ENCODE peak calls at places on chromosomes 2 and 18, in nine cellular contexts. One of them, this sample, is unnamed.

GRCh38 chr2:73718851-73719621 is 18.1 kb downstream of the TPRKB start:
- DNase-seq in naive thymus-derived CD8-positive, alpha-beta T cell: no peak
- DNase-seq in stimulated activated CD4-positive, alpha-beta T cell treated with anti-CD3 and anti-CD28 coated beads, TNF-alpha, amount 100 ng/mL, for 1 hour: no peak
- DNase-seq in NCI-H1105: no peak
- DNase-seq in NCI-H2029 treated with DMSO at 0.1 percent for 48 hours: no peak
- DNase-seq in trophoblast cell: no peak
- DNase-seq in mesendoderm: no peak
- DNase-seq in HCT116: no peak
- DNase-seq in NCI-H1417: no peak
- DNase-seq in this sample: no peak

GRCh38 chr2:113812204-113812603 is 55.8 kb upstream of the SLC35F5 start:
- DNase-seq in NCI-H1417: no peak
- DNase-seq in HCT116: no peak
- DNase-seq in trophoblast cell: no peak
- DNase-seq in NCI-H1105: no peak
- DNase-seq in naive thymus-derived CD8-positive, alpha-beta T cell: no peak
- DNase-seq in NCI-H2029 treated with DMSO at 0.1 percent for 48 hours: no peak
- DNase-seq in stimulated activated CD4-positive, alpha-beta T cell treated with anti-CD3 and anti-CD28 coated beads, TNF-alpha, amount 100 ng/mL, for 1 hour: no peak
- DNase-seq in mesendoderm: no peak
- DNase-seq in this sample: no peak

GRCh38 chr2:202771336-202771735 is 100.2 kb downstream of the ICA1L start:
- DNase-seq in NCI-H1105: no peak
- DNase-seq in NCI-H1417: no peak
- DNase-seq in mesendoderm: no peak
- DNase-seq in NCI-H2029 treated with DMSO at 0.1 percent for 48 hours: no peak
- DNase-seq in HCT116: no peak
- DNase-seq in stimulated activated CD4-positive, alpha-beta T cell treated with anti-CD3 and anti-CD28 coated beads, TNF-alpha, amount 100 ng/mL, for 1 hour: no peak
- DNase-seq in trophoblast cell: no peak
- DNase-seq in naive thymus-derived CD8-positive, alpha-beta T cell: no peak
- DNase-seq in this sample: no peak

GRCh38 chr2:26654061-26654340 is 12.8 kb upstream of the CIB4 start:
- DNase-seq in stimulated activated CD4-positive, alpha-beta T cell treated with anti-CD3 and anti-CD28 coated beads, TNF-alpha, amount 100 ng/mL, for 1 hour: no peak
- DNase-seq in NCI-H2029 treated with DMSO at 0.1 percent for 48 hours: no peak
- DNase-seq in NCI-H1105: no peak
- DNase-seq in HCT116: no peak
- DNase-seq in mesendoderm: no peak
- DNase-seq in naive thymus-derived CD8-positive, alpha-beta T cell: no peak
- DNase-seq in trophoblast cell: no peak
- DNase-seq in NCI-H1417: no peak
- DNase-seq in this sample: no peak

GRCh38 chr2:120470041-120470716 is 124.2 kb downstream of the INHBB start:
- DNase-seq in trophoblast cell: peak; percentile 94
- DNase-seq in mesendoderm: no peak
- DNase-seq in NCI-H1417: peak; percentile 8
- DNase-seq in HCT116: no peak
- DNase-seq in NCI-H2029 treated with DMSO at 0.1 percent for 48 hours: peak; percentile 12
- DNase-seq in NCI-H1105: no peak
- DNase-seq in naive thymus-derived CD8-positive, alpha-beta T cell: no peak
- DNase-seq in stimulated activated CD4-positive, alpha-beta T cell treated with anti-CD3 and anti-CD28 coated beads, TNF-alpha, amount 100 ng/mL, for 1 hour: no peak
- DNase-seq in this sample: no peak

GRCh38 chr2:117714110-117714509 is 100.4 kb upstream of the DDX18 start:
- DNase-seq in trophoblast cell: no peak
- DNase-seq in mesendoderm: no peak
- DNase-seq in stimulated activated CD4-positive, alpha-beta T cell treated with anti-CD3 and anti-CD28 coated beads, TNF-alpha, amount 100 ng/mL, for 1 hour: no peak
- DNase-seq in NCI-H2029 treated with DMSO at 0.1 percent for 48 hours: no peak
- DNase-seq in naive thymus-derived CD8-positive, alpha-beta T cell: no peak
- DNase-seq in HCT116: no peak
- DNase-seq in NCI-H1417: no peak
- DNase-seq in NCI-H1105: no peak
- DNase-seq in this sample: no peak

GRCh38 chr2:235135990-235136561 is 184.3 kb downstream of the SH3BP4 start:
- DNase-seq in trophoblast cell: peak; percentile 67
- DNase-seq in NCI-H1105: peak; percentile 1
- DNase-seq in naive thymus-derived CD8-positive, alpha-beta T cell: no peak
- DNase-seq in NCI-H2029 treated with DMSO at 0.1 percent for 48 hours: peak; percentile 72
- DNase-seq in HCT116: peak; percentile 77
- DNase-seq in stimulated activated CD4-positive, alpha-beta T cell treated with anti-CD3 and anti-CD28 coated beads, TNF-alpha, amount 100 ng/mL, for 1 hour: peak; percentile 22
- DNase-seq in mesendoderm: peak; percentile 85
- DNase-seq in NCI-H1417: peak; percentile 72
- DNase-seq in this sample: peak; percentile 65

GRCh38 chr2:99337931-99338580 is 867 bp downstream of the EIF5B start:
- DNase-seq in stimulated activated CD4-positive, alpha-beta T cell treated with anti-CD3 and anti-CD28 coated beads, TNF-alpha, amount 100 ng/mL, for 1 hour: no peak
- DNase-seq in NCI-H1105: no peak
- DNase-seq in NCI-H2029 treated with DMSO at 0.1 percent for 48 hours: peak; percentile 3
- DNase-seq in trophoblast cell: peak; percentile 16
- DNase-seq in naive thymus-derived CD8-positive, alpha-beta T cell: no peak
- DNase-seq in mesendoderm: peak; percentile 42
- DNase-seq in HCT116: no peak
- DNase-seq in NCI-H1417: peak; percentile 63
- DNase-seq in this sample: no peak

GRCh38 chr2:218479595-218479994 is 60.7 kb downstream of the VIL1 start:
- DNase-seq in NCI-H1417: no peak
- DNase-seq in HCT116: no peak
- DNase-seq in mesendoderm: no peak
- DNase-seq in stimulated activated CD4-positive, alpha-beta T cell treated with anti-CD3 and anti-CD28 coated beads, TNF-alpha, amount 100 ng/mL, for 1 hour: no peak
- DNase-seq in NCI-H1105: no peak
- DNase-seq in trophoblast cell: no peak
- DNase-seq in naive thymus-derived CD8-positive, alpha-beta T cell: no peak
- DNase-seq in NCI-H2029 treated with DMSO at 0.1 percent for 48 hours: no peak
- DNase-seq in this sample: no peak

GRCh38 chr2:234289789-234290188 is 207.1 kb downstream of the ARL4C start:
- DNase-seq in NCI-H1105: no peak
- DNase-seq in mesendoderm: no peak
- DNase-seq in NCI-H1417: no peak
- DNase-seq in HCT116: peak; percentile 57
- DNase-seq in naive thymus-derived CD8-positive, alpha-beta T cell: no peak
- DNase-seq in NCI-H2029 treated with DMSO at 0.1 percent for 48 hours: no peak
- DNase-seq in trophoblast cell: peak; percentile 89
- DNase-seq in stimulated activated CD4-positive, alpha-beta T cell treated with anti-CD3 and anti-CD28 coated beads, TNF-alpha, amount 100 ng/mL, for 1 hour: no peak
- DNase-seq in this sample: no peak

GRCh38 chr2:79065176-79065575 is 22.6 kb downstream of the REG1B start:
- DNase-seq in stimulated activated CD4-positive, alpha-beta T cell treated with anti-CD3 and anti-CD28 coated beads, TNF-alpha, amount 100 ng/mL, for 1 hour: no peak
- DNase-seq in HCT116: no peak
- DNase-seq in NCI-H1417: no peak
- DNase-seq in trophoblast cell: no peak
- DNase-seq in NCI-H2029 treated with DMSO at 0.1 percent for 48 hours: no peak
- DNase-seq in naive thymus-derived CD8-positive, alpha-beta T cell: no peak
- DNase-seq in NCI-H1105: no peak
- DNase-seq in mesendoderm: no peak
- DNase-seq in this sample: no peak

GRCh38 chr2:219713110-219713509 is 85.7 kb downstream of the SLC4A3 start:
- DNase-seq in NCI-H1105: no peak
- DNase-seq in NCI-H1417: no peak
- DNase-seq in NCI-H2029 treated with DMSO at 0.1 percent for 48 hours: no peak
- DNase-seq in stimulated activated CD4-positive, alpha-beta T cell treated with anti-CD3 and anti-CD28 coated beads, TNF-alpha, amount 100 ng/mL, for 1 hour: no peak
- DNase-seq in mesendoderm: peak; percentile 83
- DNase-seq in HCT116: no peak
- DNase-seq in trophoblast cell: peak; percentile 8
- DNase-seq in naive thymus-derived CD8-positive, alpha-beta T cell: no peak
- DNase-seq in this sample: peak; percentile 27

GRCh38 chr2:61538920-61539559 is 884 bp upstream of the XPO1 start:
- DNase-seq in NCI-H1417: peak; percentile 91
- DNase-seq in trophoblast cell: no peak
- DNase-seq in naive thymus-derived CD8-positive, alpha-beta T cell: peak; percentile 41
- DNase-seq in NCI-H2029 treated with DMSO at 0.1 percent for 48 hours: peak; percentile 12
- DNase-seq in mesendoderm: peak; percentile 69
- DNase-seq in stimulated activated CD4-positive, alpha-beta T cell treated with anti-CD3 and anti-CD28 coated beads, TNF-alpha, amount 100 ng/mL, for 1 hour: peak; percentile 37
- DNase-seq in HCT116: peak; percentile 33
- DNase-seq in NCI-H1105: peak; percentile 46
- DNase-seq in this sample: peak; percentile 69

GRCh38 chr2:34161546-34161945 is 562.4 kb upstream of the FAM98A start:
- DNase-seq in mesendoderm: no peak
- DNase-seq in trophoblast cell: no peak
- DNase-seq in NCI-H1105: no peak
- DNase-seq in NCI-H1417: no peak
- DNase-seq in NCI-H2029 treated with DMSO at 0.1 percent for 48 hours: no peak
- DNase-seq in naive thymus-derived CD8-positive, alpha-beta T cell: no peak
- DNase-seq in HCT116: no peak
- DNase-seq in stimulated activated CD4-positive, alpha-beta T cell treated with anti-CD3 and anti-CD28 coated beads, TNF-alpha, amount 100 ng/mL, for 1 hour: no peak
- DNase-seq in this sample: no peak

GRCh38 chr2:573025-573424 is 104.2 kb downstream of the TMEM18 start:
- DNase-seq in NCI-H2029 treated with DMSO at 0.1 percent for 48 hours: no peak
- DNase-seq in mesendoderm: no peak
- DNase-seq in naive thymus-derived CD8-positive, alpha-beta T cell: no peak
- DNase-seq in HCT116: no peak
- DNase-seq in NCI-H1105: no peak
- DNase-seq in trophoblast cell: no peak
- DNase-seq in stimulated activated CD4-positive, alpha-beta T cell treated with anti-CD3 and anti-CD28 coated beads, TNF-alpha, amount 100 ng/mL, for 1 hour: no peak
- DNase-seq in NCI-H1417: no peak
- DNase-seq in this sample: no peak

GRCh38 chr2:46632349-46632748 is 153.0 kb downstream of the TMEM247 start:
- DNase-seq in NCI-H1105: peak; percentile 1
- DNase-seq in stimulated activated CD4-positive, alpha-beta T cell treated with anti-CD3 and anti-CD28 coated beads, TNF-alpha, amount 100 ng/mL, for 1 hour: no peak
- DNase-seq in trophoblast cell: no peak
- DNase-seq in mesendoderm: peak; percentile 53
- DNase-seq in HCT116: peak; percentile 43
- DNase-seq in NCI-H1417: peak; percentile 66
- DNase-seq in NCI-H2029 treated with DMSO at 0.1 percent for 48 hours: no peak
- DNase-seq in naive thymus-derived CD8-positive, alpha-beta T cell: no peak
- DNase-seq in this sample: peak; percentile 60

GRCh38 chr2:5368263-5368662 is 323.9 kb upstream of the SOX11 start:
- DNase-seq in HCT116: no peak
- DNase-seq in trophoblast cell: no peak
- DNase-seq in NCI-H1105: no peak
- DNase-seq in naive thymus-derived CD8-positive, alpha-beta T cell: no peak
- DNase-seq in stimulated activated CD4-positive, alpha-beta T cell treated with anti-CD3 and anti-CD28 coated beads, TNF-alpha, amount 100 ng/mL, for 1 hour: no peak
- DNase-seq in NCI-H2029 treated with DMSO at 0.1 percent for 48 hours: no peak
- DNase-seq in mesendoderm: peak; percentile 44
- DNase-seq in NCI-H1417: peak; percentile 17
- DNase-seq in this sample: no peak

GRCh38 chr2:241636182-241636982 is 576 bp downstream of the THAP4 start:
- DNase-seq in NCI-H1105: no peak
- DNase-seq in stimulated activated CD4-positive, alpha-beta T cell treated with anti-CD3 and anti-CD28 coated beads, TNF-alpha, amount 100 ng/mL, for 1 hour: peak; percentile 14
- DNase-seq in NCI-H2029 treated with DMSO at 0.1 percent for 48 hours: no peak
- DNase-seq in naive thymus-derived CD8-positive, alpha-beta T cell: peak; percentile 27
- DNase-seq in NCI-H1417: peak; percentile 44
- DNase-seq in trophoblast cell: peak; percentile 22
- DNase-seq in HCT116: no peak
- DNase-seq in mesendoderm: peak; percentile 58
- DNase-seq in this sample: no peak

GRCh38 chr2:54691439-54692135 is 31.9 kb upstream of the EML6 start:
- DNase-seq in NCI-H1417: peak; percentile 26
- DNase-seq in mesendoderm: no peak
- DNase-seq in naive thymus-derived CD8-positive, alpha-beta T cell: no peak
- DNase-seq in stimulated activated CD4-positive, alpha-beta T cell treated with anti-CD3 and anti-CD28 coated beads, TNF-alpha, amount 100 ng/mL, for 1 hour: no peak
- DNase-seq in HCT116: no peak
- DNase-seq in NCI-H2029 treated with DMSO at 0.1 percent for 48 hours: no peak
- DNase-seq in trophoblast cell: no peak
- DNase-seq in NCI-H1105: no peak
- DNase-seq in this sample: no peak

GRCh38 chr2:195392446-195393336 is 264.3 kb upstream of the SLC39A10 start:
- DNase-seq in NCI-H1105: no peak
- DNase-seq in mesendoderm: no peak
- DNase-seq in HCT116: no peak
- DNase-seq in naive thymus-derived CD8-positive, alpha-beta T cell: no peak
- DNase-seq in NCI-H1417: no peak
- DNase-seq in trophoblast cell: no peak
- DNase-seq in NCI-H2029 treated with DMSO at 0.1 percent for 48 hours: no peak
- DNase-seq in stimulated activated CD4-positive, alpha-beta T cell treated with anti-CD3 and anti-CD28 coated beads, TNF-alpha, amount 100 ng/mL, for 1 hour: no peak
- DNase-seq in this sample: no peak

GRCh38 chr18:44599409-44599808 is 81.3 kb upstream of the SETBP1 start:
- DNase-seq in trophoblast cell: no peak
- DNase-seq in mesendoderm: peak; percentile 23
- DNase-seq in NCI-H1105: no peak
- DNase-seq in stimulated activated CD4-positive, alpha-beta T cell treated with anti-CD3 and anti-CD28 coated beads, TNF-alpha, amount 100 ng/mL, for 1 hour: no peak
- DNase-seq in NCI-H2029 treated with DMSO at 0.1 percent for 48 hours: no peak
- DNase-seq in HCT116: no peak
- DNase-seq in naive thymus-derived CD8-positive, alpha-beta T cell: no peak
- DNase-seq in NCI-H1417: no peak
- DNase-seq in this sample: peak; percentile 40

GRCh38 chr2:161677634-161678033 is 53.4 kb downstream of the SLC4A10 start:
- DNase-seq in stimulated activated CD4-positive, alpha-beta T cell treated with anti-CD3 and anti-CD28 coated beads, TNF-alpha, amount 100 ng/mL, for 1 hour: no peak
- DNase-seq in naive thymus-derived CD8-positive, alpha-beta T cell: no peak
- DNase-seq in NCI-H1105: no peak
- DNase-seq in HCT116: no peak
- DNase-seq in mesendoderm: no peak
- DNase-seq in NCI-H2029 treated with DMSO at 0.1 percent for 48 hours: no peak
- DNase-seq in trophoblast cell: peak; percentile 53
- DNase-seq in NCI-H1417: no peak
- DNase-seq in this sample: no peak

GRCh38 chr2:143683977-143684376 is 554.8 kb downstream of the ARHGAP15 start:
- DNase-seq in naive thymus-derived CD8-positive, alpha-beta T cell: no peak
- DNase-seq in HCT116: no peak
- DNase-seq in NCI-H1417: peak; percentile 36
- DNase-seq in mesendoderm: no peak
- DNase-seq in stimulated activated CD4-positive, alpha-beta T cell treated with anti-CD3 and anti-CD28 coated beads, TNF-alpha, amount 100 ng/mL, for 1 hour: no peak
- DNase-seq in NCI-H2029 treated with DMSO at 0.1 percent for 48 hours: no peak
- DNase-seq in trophoblast cell: no peak
- DNase-seq in NCI-H1105: no peak
- DNase-seq in this sample: no peak

GRCh38 chr2:176527141-176527901 is 258.1 kb downstream of the MTX2 start:
- DNase-seq in naive thymus-derived CD8-positive, alpha-beta T cell: no peak
- DNase-seq in HCT116: no peak
- DNase-seq in NCI-H1417: no peak
- DNase-seq in trophoblast cell: no peak
- DNase-seq in stimulated activated CD4-positive, alpha-beta T cell treated with anti-CD3 and anti-CD28 coated beads, TNF-alpha, amount 100 ng/mL, for 1 hour: no peak
- DNase-seq in mesendoderm: no peak
- DNase-seq in NCI-H2029 treated with DMSO at 0.1 percent for 48 hours: peak; percentile 60
- DNase-seq in NCI-H1105: peak; percentile 60
- DNase-seq in this sample: no peak

GRCh38 chr2:240518981-240519380 is 38.8 kb downstream of the ANKMY1 start:
- DNase-seq in stimulated activated CD4-positive, alpha-beta T cell treated with anti-CD3 and anti-CD28 coated beads, TNF-alpha, amount 100 ng/mL, for 1 hour: no peak
- DNase-seq in naive thymus-derived CD8-positive, alpha-beta T cell: no peak
- DNase-seq in NCI-H1105: no peak
- DNase-seq in mesendoderm: no peak
- DNase-seq in NCI-H1417: no peak
- DNase-seq in NCI-H2029 treated with DMSO at 0.1 percent for 48 hours: no peak
- DNase-seq in trophoblast cell: no peak
- DNase-seq in HCT116: no peak
- DNase-seq in this sample: no peak

GRCh38 chr18:4107049-4107459 is 348.1 kb downstream of the DLGAP1 start:
- DNase-seq in stimulated activated CD4-positive, alpha-beta T cell treated with anti-CD3 and anti-CD28 coated beads, TNF-alpha, amount 100 ng/mL, for 1 hour: no peak
- DNase-seq in NCI-H1105: no peak
- DNase-seq in trophoblast cell: no peak
- DNase-seq in HCT116: no peak
- DNase-seq in NCI-H2029 treated with DMSO at 0.1 percent for 48 hours: no peak
- DNase-seq in mesendoderm: peak; percentile 12
- DNase-seq in naive thymus-derived CD8-positive, alpha-beta T cell: no peak
- DNase-seq in NCI-H1417: no peak
- DNase-seq in this sample: peak; percentile 29

GRCh38 chr2:240798327-240798905 is 21.6 kb downstream of the KIF1A start:
- DNase-seq in NCI-H2029 treated with DMSO at 0.1 percent for 48 hours: no peak
- DNase-seq in HCT116: no peak
- DNase-seq in mesendoderm: no peak
- DNase-seq in stimulated activated CD4-positive, alpha-beta T cell treated with anti-CD3 and anti-CD28 coated beads, TNF-alpha, amount 100 ng/mL, for 1 hour: no peak
- DNase-seq in trophoblast cell: no peak
- DNase-seq in NCI-H1105: no peak
- DNase-seq in naive thymus-derived CD8-positive, alpha-beta T cell: no peak
- DNase-seq in NCI-H1417: no peak
- DNase-seq in this sample: no peak

GRCh38 chr2:240960309-240960962 is 38.0 kb upstream of the SNED1 start:
- DNase-seq in NCI-H1105: peak; percentile 21
- DNase-seq in HCT116: no peak
- DNase-seq in mesendoderm: no peak
- DNase-seq in naive thymus-derived CD8-positive, alpha-beta T cell: peak; percentile 15
- DNase-seq in stimulated activated CD4-positive, alpha-beta T cell treated with anti-CD3 and anti-CD28 coated beads, TNF-alpha, amount 100 ng/mL, for 1 hour: no peak
- DNase-seq in NCI-H2029 treated with DMSO at 0.1 percent for 48 hours: no peak
- DNase-seq in trophoblast cell: no peak
- DNase-seq in NCI-H1417: peak; percentile 70
- DNase-seq in this sample: no peak